ENCODE peak calls at places on chromosome 21, in four cellular contexts. R is EH, E is T-helper 2 cell, U is substantia nigra. I is an unnamed sample.
A peak's percentile ranks its signal among the peaks of the same experiment; 100 is the strongest.

GRCh38 chr21:41972511-41973205 is 18.8 kb upstream of the C2CD2 start:
- DNase-seq in E (no peak), U (no peak), R (no peak), I (no peak)

GRCh38 chr21:45577806-45578801 is 35.9 kb upstream of the SLC19A1 start:
- DNase-seq in R (no peak), E (no peak), U (no peak), I (no peak)

GRCh38 chr21:31524140-31524539 is 135.4 kb upstream of the SOD1 start:
- DNase-seq in U (no peak), E (no peak), R (no peak), I (no peak)

GRCh38 chr21:45408811-45409261 is 3.9 kb downstream of the COL18A1 start:
- DNase-seq in U (no peak), E (no peak), R (no peak), I (no peak)

GRCh38 chr21:39282911-39283310 is 30.5 kb downstream of the BRWD1 start:
- DNase-seq in E (no peak), R (no peak), U (no peak), I (no peak)

GRCh38 chr21:37829447-37829846 is 86.8 kb downstream of the KCNJ6 start:
- DNase-seq in U (no peak), R (peak; percentile 69), E (no peak), I (peak; percentile 26)

GRCh38 chr21:45289655-45290515 is 2.2 kb upstream of the POFUT2 start:
- DNase-seq in U (no peak), R (peak; percentile 37), E (no peak), I (no peak)

GRCh38 chr21:23496729-23497128 is 2110.6 kb downstream of the MRPL39 start:
- DNase-seq in R (no peak), E (no peak), U (no peak), I (no peak)

GRCh38 chr21:45640001-45640887 is 3.3 kb upstream of the PCBP3 start:
- DNase-seq in R (no peak), U (no peak), E (no peak), I (no peak)

GRCh38 chr21:42540396-42540795 is 26.7 kb downstream of the SLC37A1 start:
- DNase-seq in U (no peak), E (no peak), R (no peak), I (no peak)